ENCODE peak calls at places on chromosome 10, in six cellular contexts. F is CD4-positive, alpha-beta memory T cell; A is effector memory CD4-positive, alpha-beta T cell; K is left ventricle myocardium inferior; T is mesenchymal stem cell; D is WERI-Rb-1. Z is an unnamed sample.

GRCh38 chr10:63829020-63829419 is 307.8 kb downstream of the REEP3 start:
- DNase-seq in D (no peak), T (no peak), K (no peak), F (no peak), A (no peak), Z (no peak)

GRCh38 chr10:95818663-95819062 is 62.7 kb downstream of the ENTPD1 start:
- DNase-seq in T (peak), D (no peak), A (no peak), F (no peak), K (no peak), Z (peak)

GRCh38 chr10:49164587-49165188 is 23.5 kb downstream of the TMEM273 start:
- DNase-seq in K (no peak), A (no peak), D (peak), T (peak), F (no peak), Z (no peak)

GRCh38 chr10:63866075-63866746 is 345.0 kb downstream of the REEP3 start:
- DNase-seq in T (peak), D (peak), A (peak), F (peak), K (no peak), Z (peak)

GRCh38 chr10:11586170-11586569 is 25.3 kb downstream of the USP6NL start:
- DNase-seq in T (no peak), D (no peak), A (no peak), K (no peak), F (no peak), Z (no peak)

GRCh38 chr10:80100861-80101695 is 22.6 kb downstream of the TMEM254 start:
- DNase-seq in T (no peak), F (no peak), D (no peak), K (no peak), A (no peak), Z (peak)

GRCh38 chr10:68327889-68328786 is 3.7 kb upstream of the HNRNPH3 start:
- DNase-seq in T (peak), K (no peak), D (no peak), A (no peak), F (no peak), Z (no peak)

GRCh38 chr10:126955934-126956711 is 50.9 kb downstream of the DOCK1 start:
- DNase-seq in T (no peak), K (no peak), F (no peak), A (no peak), D (no peak), Z (no peak)

GRCh38 chr10:50417906-50418697 is 166.8 kb upstream of the ASAH2 start:
- DNase-seq in D (no peak), K (peak), F (peak), A (no peak), T (peak), Z (peak)

GRCh38 chr10:12784646-12785045 is 216.9 kb downstream of the CCDC3 start:
- DNase-seq in A (no peak), D (no peak), K (no peak), F (no peak), T (no peak), Z (no peak)

GRCh38 chr10:69807122-69807521 is 5.4 kb downstream of the COL13A1 start:
- DNase-seq in T (peak), A (no peak), K (no peak), D (no peak), F (no peak), Z (no peak)

GRCh38 chr10:20185116-20185515 is 368.9 kb downstream of the PLXDC2 start:
- DNase-seq in D (no peak), T (peak), F (no peak), A (no peak), K (no peak), Z (no peak)

GRCh38 chr10:88583584-88583957 is 453 bp upstream of the RNLS start:
- DNase-seq in A (no peak), T (no peak), D (no peak), K (no peak), F (no peak), Z (no peak)
- H3K4me3 ChIP-seq in A (peak), T (peak), D (no peak), K (peak), F (peak), Z (no peak)

GRCh38 chr10:102780246-102780645 is 36.5 kb downstream of the WBP1L start:
- DNase-seq in D (no peak), T (no peak), F (no peak), A (no peak), K (no peak), Z (no peak)

GRCh38 chr10:102781089-102781920 is 37.6 kb downstream of the WBP1L start:
- DNase-seq in T (peak), F (no peak), D (peak), K (no peak), A (no peak), Z (no peak)

GRCh38 chr10:102781921-102782542 is 38.3 kb downstream of the WBP1L start:
- DNase-seq in D (no peak), K (no peak), A (no peak), F (no peak), T (peak), Z (no peak)

GRCh38 chr10:102783541-102783930 is 39.8 kb downstream of the WBP1L start:
- DNase-seq in K (no peak), D (no peak), F (no peak), A (no peak), T (no peak), Z (no peak)

GRCh38 chr10:102782698-102783540 is 39.2 kb downstream of the WBP1L start:
- DNase-seq in A (no peak), F (no peak), K (peak), T (peak), D (no peak), Z (no peak)
- H3K27ac ChIP-seq in A (no peak), F (no peak), K (peak), T (peak), D (no peak), Z (no peak)

GRCh38 chr10:110357871-110358270 is 53.2 kb upstream of the SMNDC1 start:
- DNase-seq in F (no peak), A (no peak), D (no peak), T (no peak), K (no peak), Z (no peak)
- H3K4me3 ChIP-seq in F (peak), A (peak), D (no peak), T (no peak), K (no peak), Z (no peak)

DNA sequence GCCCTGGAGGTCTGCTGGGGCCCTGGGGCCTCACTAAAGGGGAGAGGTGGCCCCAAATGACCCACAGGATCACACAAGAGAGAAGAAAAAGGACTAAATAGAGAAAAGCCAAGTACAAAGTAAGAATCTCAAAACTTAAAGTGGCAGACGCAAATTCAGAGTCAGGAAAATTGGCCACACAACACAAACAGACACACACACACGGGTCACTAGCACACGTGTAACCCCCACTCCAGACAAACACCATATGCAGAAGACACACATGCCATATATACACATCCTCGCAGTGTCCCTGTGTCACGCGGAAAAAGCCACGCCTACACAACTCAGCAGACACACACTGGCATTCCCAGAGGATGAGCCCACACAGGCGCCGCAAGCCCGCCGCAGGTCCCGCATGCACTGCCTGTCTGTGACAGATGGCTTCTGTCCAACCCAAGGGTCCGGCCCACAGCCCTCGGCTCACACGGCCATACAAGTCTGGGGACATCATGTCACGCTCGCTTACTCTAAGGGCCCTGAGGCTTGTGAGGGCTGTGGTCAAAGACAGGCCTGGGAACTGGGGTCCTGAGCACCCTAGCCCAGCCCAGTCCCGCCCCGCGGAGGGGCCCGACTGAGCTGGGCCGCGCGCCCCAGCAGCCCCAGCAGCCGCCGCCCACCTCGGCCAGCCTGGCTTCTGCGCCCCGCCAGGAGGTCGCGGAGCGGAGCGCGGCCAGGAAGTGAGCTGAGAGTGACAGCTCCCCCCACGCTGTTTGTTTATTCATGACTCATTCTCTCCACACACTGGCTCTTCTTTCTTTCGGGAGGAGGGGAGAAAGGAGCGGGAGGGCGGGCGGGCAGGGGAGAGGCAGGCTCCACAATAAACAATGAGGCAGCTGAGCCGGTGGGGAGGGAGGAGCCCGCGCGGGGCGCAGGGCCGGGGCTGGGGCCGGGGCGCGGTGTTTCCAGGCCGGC is 95.5 kb upstream of the ZMIZ1 start:
- DNase-seq in F (peak), D (peak), A (peak), K (peak), T (peak), Z (peak)
- H3K27ac ChIP-seq in F (no peak), D (peak), A (no peak), K (peak), T (peak), Z (peak)

DNA sequence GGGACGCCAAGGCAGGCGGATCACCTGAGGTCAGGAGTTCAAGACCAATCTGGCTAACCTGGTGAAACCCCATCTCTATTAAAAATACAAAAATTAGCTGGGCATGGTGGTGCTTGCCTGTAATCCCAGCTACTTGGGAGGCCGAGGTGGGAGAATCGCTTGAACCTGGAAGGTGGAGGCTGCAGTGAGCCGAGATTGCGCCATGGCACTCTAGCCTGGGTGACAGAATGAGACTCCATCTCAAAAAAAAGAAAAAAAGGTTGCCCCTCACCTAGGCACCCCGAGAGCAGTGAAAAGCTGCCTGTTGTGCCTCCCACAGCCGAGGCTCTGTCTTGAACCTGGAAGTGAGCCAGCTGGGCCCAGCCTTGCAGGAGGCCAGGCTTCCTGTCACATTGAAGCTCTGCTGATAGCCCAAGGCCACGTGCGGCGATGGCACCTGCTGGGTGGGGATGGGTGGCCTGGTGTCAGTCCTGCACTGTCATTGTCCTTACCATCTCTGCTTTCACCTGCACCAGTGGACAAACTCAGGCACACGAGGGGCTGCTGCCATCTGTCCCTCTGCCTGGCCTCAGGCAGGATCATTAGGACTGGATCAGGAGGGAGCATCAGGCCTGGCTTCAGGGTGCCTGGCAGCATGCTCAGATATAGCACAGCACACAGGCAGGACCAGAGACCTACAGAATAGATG is 37.8 kb downstream of the DNAJB12 start:
- DNase-seq in F (peak), A (peak), T (no peak), D (no peak), K (peak), Z (no peak)
- H3K4me3 ChIP-seq in F (no peak), A (no peak), T (no peak), D (no peak), K (no peak), Z (no peak)

Z was measured in PC-9.